ENCODE peak calls at places on chromosomes 16 and 17, in seven cellular contexts. O, X, C, K, T, S and H are unnamed samples.

GRCh38 chr16:23478566-23478965 is 25.6 kb upstream of the COG7 start:
- DNase-seq in O (no peak), X (no peak), C (no peak), K (no peak), T (no peak), S (no peak), H (no peak)

GRCh38 chr17:68776451-68776850 is 175.3 kb upstream of the FAM20A start:
- DNase-seq in O (no peak), X (no peak), C (no peak), K (no peak), T (no peak), S (no peak), H (no peak)

GRCh38 chr17:78973792-78974520 is 5.8 kb downstream of the LGALS3BP start:
- DNase-seq in O (peak), X (no peak), C (peak), K (no peak), T (no peak), S (no peak), H (no peak)

GRCh38 chr17:1182831-1183578 is 3.2 kb upstream of the ABR start:
- DNase-seq in O (no peak), X (no peak), C (no peak), K (no peak), T (no peak), S (no peak), H (no peak)

GRCh38 chr16:4754865-4755264 is 12.1 kb downstream of the ZNF500 start:
- DNase-seq in O (no peak), X (no peak), C (no peak), K (no peak), T (no peak), S (no peak), H (no peak)

GRCh38 chr16:31453255-31454204 is 5.8 kb upstream of the ARMC5 start:
- DNase-seq in O (peak), X (no peak), C (no peak), K (no peak), T (peak), S (no peak), H (no peak)

GRCh38 chr17:77286641-77287431 is 146.1 kb downstream of the SEC14L1 start:
- DNase-seq in O (peak), X (no peak), C (peak), K (peak), T (peak), S (no peak), H (no peak)

GRCh38 chr16:4944333-4945281 is 7.7 kb upstream of the PPL start:
- DNase-seq in O (peak), X (peak), C (peak), K (no peak), T (peak), S (no peak), H (peak)

GRCh38 chr16:19008245-19008644 is 24.5 kb downstream of the TMC7 start:
- DNase-seq in O (no peak), X (no peak), C (peak), K (no peak), T (no peak), S (no peak), H (no peak)

GRCh38 chr16:56357765-56358322 is 67.5 kb downstream of the AMFR start:
- DNase-seq in O (no peak), X (no peak), C (peak), K (peak), T (no peak), S (no peak), H (no peak)

GRCh38 chr17:37489197-37490001 is at the start of gene DUSP14:
- DNase-seq in O (peak), X (peak), C (peak), K (peak), T (peak), S (peak), H (peak)

GRCh38 chr17:81512984-81513668 is 527 bp upstream of the ACTG1 start:
- DNase-seq in O (peak), X (peak), C (no peak), K (peak), T (peak), S (peak), H (peak)

GRCh38 chr17:1485311-1485747 is 7.2 kb downstream of the MYO1C start:
- DNase-seq in O (peak), X (no peak), C (peak), K (no peak), T (peak), S (no peak), H (no peak)

GRCh38 chr17:46195939-46196338 is 2.7 kb upstream of the KANSL1 start:
- DNase-seq in O (no peak), X (no peak), C (no peak), K (no peak), T (peak), S (no peak), H (no peak)